ENCODE peak calls at places on chromosomes 4 and X, in seven cellular contexts. P is epithelial cell of esophagus, L is lung, A is suprapubic skin, X is upper lobe of right lung, D is brain microvascular endothelial cell, F is choroid plexus epithelial cell. G is an unnamed sample.

GRCh38 chrX:34893741-34894140 is 48.9 kb upstream of the FAM47B start:
- DNase-seq in P (peak), L (no peak), A (no peak), X (no peak), D (no peak), F (no peak), G (no peak)

GRCh38 chr4:179307297-179308136 is 1865.3 kb upstream of the AGA start:
- DNase-seq in P (peak), L (no peak), A (no peak), X (no peak), D (peak), F (peak), G (no peak)

GRCh38 chrX:39730671-39731389 is 366.9 kb downstream of the BCOR start:
- DNase-seq in P (peak), L (peak), A (no peak), X (peak), D (peak), F (peak), G (peak)

GRCh38 chr4:55826986-55827385 is 7.4 kb downstream of the EXOC1L start:
- DNase-seq in P (no peak), L (no peak), A (no peak), X (no peak), D (no peak), F (no peak), G (no peak)

GRCh38 chr4:82513382-82513781 is 48.4 kb downstream of the TMEM150C start:
- DNase-seq in P (no peak), L (no peak), A (no peak), X (no peak), D (no peak), F (no peak), G (no peak)

GRCh38 chrX:19156223-19156622 is 34.0 kb upstream of the ADGRG2 start:
- DNase-seq in P (peak), L (no peak), A (no peak), X (no peak), D (no peak), F (no peak), G (no peak)

GRCh38 chr4:48270516-48270897 is 869 bp upstream of the TEC start:
- DNase-seq in P (no peak), L (no peak), A (no peak), X (no peak), D (no peak), F (no peak), G (no peak)

GRCh38 chr4:97627785-97628184 is 515.5 kb downstream of the STPG2 start:
- DNase-seq in P (no peak), L (no peak), A (no peak), X (no peak), D (no peak), F (no peak), G (no peak)

GRCh38 chrX:1435241-1435900 is 17.3 kb downstream of the ASMTL start:
- DNase-seq in P (no peak), L (no peak), A (peak), X (peak), D (no peak), F (no peak), G (peak)

GRCh38 chrX:37765507-37765906 is 14.4 kb upstream of the CYBB start:
- DNase-seq in P (no peak), L (no peak), A (no peak), X (no peak), D (no peak), F (no peak), G (no peak)

GRCh38 chr4:42104521-42104920 is 47.9 kb downstream of the BEND4 start:
- DNase-seq in P (peak), L (no peak), A (no peak), X (no peak), D (no peak), F (peak), G (no peak)

GRCh38 chrX:76195579-76195978 is 22.7 kb downstream of the PBDC1 start:
- DNase-seq in P (no peak), L (no peak), A (no peak), X (no peak), D (no peak), F (no peak), G (no peak)

GRCh38 chrX:101208152-101208905 is 11.3 kb upstream of the DRP2 start:
- DNase-seq in P (no peak), L (no peak), A (no peak), X (no peak), D (peak), F (peak), G (no peak)

GRCh38 chr4:149555146-149555545 is 260.5 kb downstream of the IQCM start:
- DNase-seq in P (peak), L (no peak), A (no peak), X (no peak), D (peak), F (peak), G (no peak)

GRCh38 chr4:163048447-163048846 is 118.2 kb downstream of the NAF1 start:
- DNase-seq in P (peak), L (no peak), A (no peak), X (no peak), D (peak), F (peak), G (no peak)

GRCh38 chr4:89222171-89222570 is 85.4 kb downstream of the GPRIN3 start:
- DNase-seq in P (peak), L (no peak), A (no peak), X (no peak), D (no peak), F (no peak), G (no peak)

GRCh38 chrX:22795680-22796079 is 204.1 kb upstream of the DDX53 start:
- DNase-seq in P (peak), L (no peak), A (no peak), X (no peak), D (no peak), F (peak), G (no peak)

GRCh38 chr4:185016946-185017797 is 1.1 kb upstream of the HELT start:
- DNase-seq in P (peak), L (no peak), A (no peak), X (no peak), D (no peak), F (peak), G (no peak)

GRCh38 chrX:131783555-131784338 is 239.4 kb upstream of the STK26 start:
- DNase-seq in P (no peak), L (peak), A (peak), X (no peak), D (peak), F (no peak), G (no peak)

GRCh38 chr4:153931804-153932203 is 142.9 kb upstream of the SFRP2 start:
- DNase-seq in P (peak), L (no peak), A (no peak), X (no peak), D (no peak), F (peak), G (no peak)

GRCh38 chr4:185244763-185245162 is 35.4 kb downstream of the SNX25 start:
- DNase-seq in P (no peak), L (no peak), A (no peak), X (no peak), D (no peak), F (no peak), G (no peak)

GRCh38 chr4:23878912-23879732 is 10.7 kb downstream of the PPARGC1A start:
- DNase-seq in P (peak), L (no peak), A (no peak), X (no peak), D (no peak), F (no peak), G (no peak)

GRCh38 chrX:123835661-123836371 is 24.0 kb upstream of the XIAP start:
- DNase-seq in P (peak), L (no peak), A (no peak), X (no peak), D (peak), F (peak), G (no peak)

GRCh38 chr4:152456609-152457008 is 79.3 kb downstream of the FBXW7 start:
- DNase-seq in P (peak), L (no peak), A (no peak), X (no peak), D (no peak), F (peak), G (no peak)

DNA sequence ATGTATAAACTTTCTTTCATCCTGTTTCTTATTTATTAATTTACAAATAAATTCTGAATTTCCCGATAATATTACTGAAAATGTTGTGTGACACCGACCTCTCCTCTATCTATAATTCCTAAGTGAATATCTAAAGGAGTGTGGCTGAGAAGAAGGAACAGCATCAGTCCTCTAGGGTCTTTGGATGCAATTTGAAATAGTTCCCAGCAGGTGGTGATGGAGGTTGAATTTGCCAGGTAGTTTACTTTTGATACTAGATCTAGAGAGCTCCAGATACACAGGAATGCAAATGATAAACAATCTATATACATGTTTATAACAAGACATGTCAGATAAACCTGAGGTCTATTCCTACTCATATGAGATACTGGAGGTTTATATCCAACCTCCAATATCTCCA is 305.4 kb downstream of the PCDH18 start:
- DNase-seq in P (peak), L (no peak), A (no peak), X (no peak), D (no peak), F (peak), G (no peak)
- TF ChIP-seq CTCF in P (peak), L (no peak), A (no peak), X (peak), D (peak), F (peak), G (no peak)

DNA sequence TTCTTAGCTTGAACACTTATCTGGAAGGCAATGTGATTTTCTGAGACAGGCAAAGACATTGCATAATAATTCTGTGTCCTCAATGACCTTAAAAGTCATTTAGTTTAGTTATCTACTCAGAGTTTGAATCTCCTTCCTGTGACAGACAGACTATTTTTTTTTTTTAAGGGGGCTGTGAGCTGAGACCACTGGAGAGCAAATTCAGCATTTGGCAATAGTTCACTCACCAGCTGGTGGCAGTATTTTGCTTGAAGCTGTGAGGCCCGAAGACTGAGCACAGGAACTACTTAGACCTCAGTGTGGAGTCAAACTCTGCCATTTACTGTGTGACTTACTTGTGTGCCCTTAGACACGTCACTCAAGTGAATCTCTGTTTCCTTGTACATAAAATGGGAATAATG is 22.9 kb upstream of the CPE start:
- DNase-seq in P (peak), L (no peak), A (no peak), X (no peak), D (peak), F (peak), G (no peak)
- TF ChIP-seq CTCF in P (peak), L (no peak), A (no peak), X (peak), D (peak), F (peak), G (peak)

DNA sequence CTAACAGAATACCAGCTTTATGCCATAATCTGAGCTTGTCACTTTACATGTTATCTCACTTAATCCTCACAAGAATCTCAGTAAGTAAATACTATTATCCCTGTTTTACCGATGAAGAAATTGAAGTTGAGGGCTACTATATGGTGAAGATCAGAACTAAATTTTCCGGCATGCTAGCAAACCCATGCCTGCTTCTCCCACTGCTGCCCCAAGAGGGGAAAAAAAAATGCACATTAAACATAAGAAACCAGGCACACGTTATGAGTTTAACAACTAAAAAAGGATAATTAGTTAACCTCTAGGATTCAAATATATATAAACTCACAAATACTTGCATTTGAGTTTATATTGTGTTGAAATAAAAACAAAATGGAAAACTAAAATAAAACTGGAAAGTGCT is 10.8 kb downstream of the SLC10A7 start:
- DNase-seq in P (no peak), L (no peak), A (no peak), X (no peak), D (no peak), F (no peak), G (no peak)
- TF ChIP-seq CTCF in P (peak), L (no peak), A (no peak), X (no peak), D (peak), F (peak), G (peak)

GRCh38 chr4:704198-704891 is 1.3 kb upstream of the PCGF3 start:
- DNase-seq in P (no peak), L (no peak), A (no peak), X (no peak), D (no peak), F (no peak), G (no peak)

GRCh38 chr4:702618-703048 is 3.0 kb upstream of the PCGF3 start:
- DNase-seq in P (no peak), L (no peak), A (no peak), X (no peak), D (no peak), F (no peak), G (no peak)

GRCh38 chr4:703336-704197 is 2.1 kb upstream of the PCGF3 start:
- DNase-seq in P (no peak), L (no peak), A (no peak), X (no peak), D (no peak), F (no peak), G (no peak)

GRCh38 chr4:699816-700580 is 5.6 kb upstream of the PCGF3 start:
- DNase-seq in P (no peak), L (no peak), A (no peak), X (no peak), D (no peak), F (no peak), G (peak)

DNA sequence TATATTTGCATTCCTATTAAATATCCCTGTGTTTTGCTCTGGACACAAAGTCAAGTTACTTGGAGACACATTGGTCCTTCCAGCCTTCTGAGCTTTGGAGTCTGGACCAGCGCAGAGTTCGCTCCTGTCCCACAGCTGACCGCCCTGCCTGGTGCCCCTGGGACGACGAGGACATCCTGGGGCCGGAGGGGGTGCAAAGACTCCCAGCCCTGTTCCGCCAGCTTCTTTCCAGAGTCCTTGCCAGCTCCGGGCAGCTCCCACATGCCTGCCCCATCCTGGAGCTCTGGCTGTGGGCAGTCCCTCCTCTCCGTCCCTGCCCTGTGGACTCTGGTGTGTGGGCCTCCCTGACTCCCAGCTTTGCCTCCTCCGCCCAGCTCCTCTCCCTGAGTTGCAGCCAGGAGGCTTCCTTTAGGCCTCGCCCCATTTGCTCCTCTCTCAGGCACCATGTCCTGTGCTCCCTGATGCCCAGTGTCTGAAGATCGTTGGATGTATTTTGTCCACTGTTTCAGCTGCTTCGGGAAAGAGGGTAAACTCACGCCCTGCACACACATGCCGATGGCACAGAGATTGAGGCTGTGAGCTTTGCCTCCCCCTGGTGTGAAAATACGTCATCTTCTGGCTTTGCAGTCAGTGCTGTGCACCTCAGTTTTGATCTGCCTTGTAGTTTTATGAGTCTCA is 4.9 kb upstream of the PCGF3 start:
- DNase-seq in P (no peak), L (no peak), A (no peak), X (no peak), D (no peak), F (no peak), G (no peak)
- TF ChIP-seq CTCF in P (peak), L (no peak), A (no peak), X (no peak), D (no peak), F (no peak), G (no peak)

DNA sequence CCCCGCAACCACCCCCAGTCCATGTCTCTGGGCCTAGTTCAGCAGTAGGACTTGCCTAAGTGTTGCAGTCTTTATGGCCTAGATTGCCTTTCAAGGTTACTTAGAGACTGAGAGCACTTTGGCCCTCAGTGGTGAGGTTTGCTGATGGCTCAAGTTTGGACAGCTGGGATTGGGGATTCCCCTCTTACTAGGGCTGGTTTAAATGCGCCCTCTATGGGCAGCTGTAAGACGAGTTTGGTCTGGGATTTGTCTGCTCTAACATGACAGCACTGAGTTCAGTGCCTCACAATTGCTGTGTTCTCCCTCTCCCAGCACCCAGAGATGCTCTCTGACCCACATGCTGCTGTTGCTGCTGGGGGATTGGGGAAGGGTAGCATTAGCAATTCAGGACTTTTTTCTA is 23.1 kb downstream of the DACH2 start:
- DNase-seq in P (peak), L (no peak), A (no peak), X (no peak), D (peak), F (peak), G (no peak)
- TF ChIP-seq CTCF in P (peak), L (no peak), A (no peak), X (peak), D (peak), F (peak), G (no peak)

DNA sequence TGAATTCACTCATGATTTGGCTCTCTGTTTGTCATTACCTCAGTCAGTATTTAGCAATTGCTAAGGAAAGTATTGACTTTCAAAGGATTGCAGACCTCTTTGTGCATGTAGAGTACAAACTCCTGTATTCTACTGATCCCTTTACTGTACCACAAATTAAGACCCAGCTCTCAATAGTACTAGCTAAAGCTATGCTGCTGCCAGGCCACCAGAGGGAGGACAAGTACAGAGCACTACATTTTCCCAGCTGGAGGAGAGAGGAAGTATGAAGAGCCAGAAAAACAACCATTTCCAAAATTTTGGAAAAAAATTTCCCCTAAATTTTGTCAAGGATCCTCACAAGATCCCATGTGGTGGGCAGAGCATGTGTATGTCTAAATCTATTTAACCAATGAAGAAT is 175.0 kb upstream of the MTMR8 start:
- DNase-seq in P (peak), L (no peak), A (no peak), X (no peak), D (no peak), F (no peak), G (no peak)
- TF ChIP-seq CTCF in P (no peak), L (no peak), A (no peak), X (no peak), D (peak), F (peak), G (no peak)

DNA sequence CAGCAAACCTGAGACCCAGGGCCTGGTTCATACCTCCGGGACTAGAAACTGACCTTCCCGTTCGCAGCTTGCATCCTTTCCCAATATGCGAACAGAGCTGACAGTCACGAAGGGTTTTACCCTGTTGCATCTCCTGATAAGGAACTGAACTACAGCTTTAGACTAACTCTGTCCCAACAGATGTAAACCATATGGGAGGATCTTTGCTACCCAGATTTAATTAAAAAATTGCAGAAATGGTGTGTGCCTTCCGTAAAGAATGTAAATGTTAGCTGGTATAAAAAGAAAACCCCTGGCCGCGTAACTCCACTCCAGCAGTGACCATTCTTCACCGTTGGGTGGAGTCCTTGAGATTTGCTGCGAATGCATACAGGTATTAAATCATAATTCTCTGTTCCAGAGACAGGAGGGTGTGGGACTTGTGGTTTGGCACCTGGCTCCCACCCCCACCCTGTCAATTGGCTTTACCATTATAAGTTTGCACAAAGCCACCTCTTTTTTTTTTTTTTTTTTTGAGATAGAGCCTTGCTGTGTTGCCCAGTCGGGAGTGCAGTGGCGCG is 40.6 kb upstream of the SORCS2 start:
- DNase-seq in P (no peak), L (no peak), A (no peak), X (no peak), D (no peak), F (no peak), G (no peak)
- TF ChIP-seq CTCF in P (peak), L (no peak), A (no peak), X (no peak), D (peak), F (peak), G (no peak)

G was measured in CD14-positive monocyte.